ENCODE peak calls at places on chromosomes 11 and 22, in nine cellular contexts. One of them, this sample, is unnamed.

GRCh38 chr11:110828086-110828485 is 115.8 kb upstream of the ARHGAP20 start:
- DNase-seq in H54: no peak
- DNase-seq in iris pigment epithelial cell: no peak
- DNase-seq in progenitor cell of endocrine pancreas: no peak
- DNase-seq in IMR-90: no peak
- DNase-seq in activated CD8-positive, alpha-beta memory T cell treated with anti-CD3 and anti-CD28 coated beads for 1 hour: no peak
- DNase-seq in CD8-positive, alpha-beta memory T cell: no peak
- DNase-seq in NCI-H1092: no peak
- DNase-seq in activated CD4-positive, alpha-beta memory T cell treated with anti-CD3 and anti-CD28 coated beads for 36 hours: no peak
- DNase-seq in this sample: no peak

GRCh38 chr22:29311468-29312217 is 3.9 kb downstream of the RASL10A start:
- DNase-seq in H54: no peak
- DNase-seq in iris pigment epithelial cell: no peak
- DNase-seq in progenitor cell of endocrine pancreas: no peak
- DNase-seq in IMR-90: no peak
- DNase-seq in activated CD8-positive, alpha-beta memory T cell treated with anti-CD3 and anti-CD28 coated beads for 1 hour: no peak
- DNase-seq in CD8-positive, alpha-beta memory T cell: no peak
- DNase-seq in NCI-H1092: no peak
- DNase-seq in activated CD4-positive, alpha-beta memory T cell treated with anti-CD3 and anti-CD28 coated beads for 36 hours: no peak
- DNase-seq in this sample: peak; percentile 57

GRCh38 chr11:6655020-6655789 is 404 bp downstream of the DCHS1 start:
- DNase-seq in H54: no peak
- DNase-seq in iris pigment epithelial cell: no peak
- DNase-seq in progenitor cell of endocrine pancreas: peak; percentile 31
- DNase-seq in IMR-90: no peak
- DNase-seq in activated CD8-positive, alpha-beta memory T cell treated with anti-CD3 and anti-CD28 coated beads for 1 hour: no peak
- DNase-seq in CD8-positive, alpha-beta memory T cell: peak; percentile 8
- DNase-seq in NCI-H1092: no peak
- DNase-seq in activated CD4-positive, alpha-beta memory T cell treated with anti-CD3 and anti-CD28 coated beads for 36 hours: peak; percentile 54
- DNase-seq in this sample: peak; percentile 69

GRCh38 chr11:70914496-70914895 is 337.9 kb downstream of the SHANK2 start:
- DNase-seq in H54: no peak
- DNase-seq in iris pigment epithelial cell: no peak
- DNase-seq in progenitor cell of endocrine pancreas: no peak
- DNase-seq in IMR-90: no peak
- DNase-seq in activated CD8-positive, alpha-beta memory T cell treated with anti-CD3 and anti-CD28 coated beads for 1 hour: no peak
- DNase-seq in CD8-positive, alpha-beta memory T cell: no peak
- DNase-seq in NCI-H1092: no peak
- DNase-seq in activated CD4-positive, alpha-beta memory T cell treated with anti-CD3 and anti-CD28 coated beads for 36 hours: no peak
- DNase-seq in this sample: peak; percentile 34

GRCh38 chr22:42645341-42645937 is 3.8 kb downstream of the CYB5R3 start:
- DNase-seq in H54: no peak
- DNase-seq in iris pigment epithelial cell: peak; percentile 26
- DNase-seq in progenitor cell of endocrine pancreas: no peak
- DNase-seq in IMR-90: no peak
- DNase-seq in activated CD8-positive, alpha-beta memory T cell treated with anti-CD3 and anti-CD28 coated beads for 1 hour: no peak
- DNase-seq in CD8-positive, alpha-beta memory T cell: no peak
- DNase-seq in NCI-H1092: no peak
- DNase-seq in activated CD4-positive, alpha-beta memory T cell treated with anti-CD3 and anti-CD28 coated beads for 36 hours: no peak
- DNase-seq in this sample: no peak

GRCh38 chr11:534592-535518 is 521 bp downstream of the HRAS start:
- DNase-seq in H54: no peak
- DNase-seq in iris pigment epithelial cell: no peak
- DNase-seq in progenitor cell of endocrine pancreas: no peak
- DNase-seq in IMR-90: no peak
- DNase-seq in activated CD8-positive, alpha-beta memory T cell treated with anti-CD3 and anti-CD28 coated beads for 1 hour: no peak
- DNase-seq in CD8-positive, alpha-beta memory T cell: peak; percentile 21
- DNase-seq in NCI-H1092: no peak
- DNase-seq in activated CD4-positive, alpha-beta memory T cell treated with anti-CD3 and anti-CD28 coated beads for 36 hours: peak; percentile 49
- DNase-seq in this sample: peak; percentile 76

GRCh38 chr22:38706101-38706884 is 549 bp downstream of the GTPBP1 start:
- DNase-seq in H54: no peak
- DNase-seq in iris pigment epithelial cell: peak; percentile 50
- DNase-seq in progenitor cell of endocrine pancreas: peak; percentile 44
- DNase-seq in IMR-90: peak; percentile 27
- DNase-seq in activated CD8-positive, alpha-beta memory T cell treated with anti-CD3 and anti-CD28 coated beads for 1 hour: no peak
- DNase-seq in CD8-positive, alpha-beta memory T cell: peak; percentile 27
- DNase-seq in NCI-H1092: no peak
- DNase-seq in activated CD4-positive, alpha-beta memory T cell treated with anti-CD3 and anti-CD28 coated beads for 36 hours: peak; percentile 52
- DNase-seq in this sample: peak; percentile 76

GRCh38 chr11:72585762-72586590 is 88.2 kb downstream of the PDE2A start:
- DNase-seq in H54: peak; percentile 97
- DNase-seq in iris pigment epithelial cell: peak; percentile 41
- DNase-seq in progenitor cell of endocrine pancreas: peak; percentile 63
- DNase-seq in IMR-90: peak; percentile 44
- DNase-seq in activated CD8-positive, alpha-beta memory T cell treated with anti-CD3 and anti-CD28 coated beads for 1 hour: peak; percentile 58
- DNase-seq in CD8-positive, alpha-beta memory T cell: peak; percentile 61
- DNase-seq in NCI-H1092: peak; percentile 81
- DNase-seq in activated CD4-positive, alpha-beta memory T cell treated with anti-CD3 and anti-CD28 coated beads for 36 hours: peak; percentile 76
- DNase-seq in this sample: peak; percentile 77

GRCh38 chr11:80637011-80637410 is 1196.2 kb upstream of the TENM4 start:
- DNase-seq in H54: no peak
- DNase-seq in iris pigment epithelial cell: no peak
- DNase-seq in progenitor cell of endocrine pancreas: no peak
- DNase-seq in IMR-90: no peak
- DNase-seq in activated CD8-positive, alpha-beta memory T cell treated with anti-CD3 and anti-CD28 coated beads for 1 hour: no peak
- DNase-seq in CD8-positive, alpha-beta memory T cell: no peak
- DNase-seq in NCI-H1092: no peak
- DNase-seq in activated CD4-positive, alpha-beta memory T cell treated with anti-CD3 and anti-CD28 coated beads for 36 hours: no peak
- DNase-seq in this sample: no peak

GRCh38 chr11:2444301-2445106 is at the start of the genes KCNQ1 and TRPM5:
- DNase-seq in H54: peak; percentile 81
- DNase-seq in iris pigment epithelial cell: no peak
- DNase-seq in progenitor cell of endocrine pancreas: peak; percentile 64
- DNase-seq in IMR-90: no peak
- DNase-seq in activated CD8-positive, alpha-beta memory T cell treated with anti-CD3 and anti-CD28 coated beads for 1 hour: peak; percentile 39
- DNase-seq in CD8-positive, alpha-beta memory T cell: peak; percentile 46
- DNase-seq in NCI-H1092: peak; percentile 48
- DNase-seq in activated CD4-positive, alpha-beta memory T cell treated with anti-CD3 and anti-CD28 coated beads for 36 hours: peak; percentile 87
- DNase-seq in this sample: peak; percentile 90

GRCh38 chr11:61967924-61968757 is 707 bp upstream of the FTH1 start:
- DNase-seq in H54: no peak
- DNase-seq in iris pigment epithelial cell: peak; percentile 42
- DNase-seq in progenitor cell of endocrine pancreas: peak; percentile 29
- DNase-seq in IMR-90: no peak
- DNase-seq in activated CD8-positive, alpha-beta memory T cell treated with anti-CD3 and anti-CD28 coated beads for 1 hour: no peak
- DNase-seq in CD8-positive, alpha-beta memory T cell: peak; percentile 30
- DNase-seq in NCI-H1092: peak; percentile 68
- DNase-seq in activated CD4-positive, alpha-beta memory T cell treated with anti-CD3 and anti-CD28 coated beads for 36 hours: peak; percentile 58
- DNase-seq in this sample: peak; percentile 79

GRCh38 chr11:66863428-66864125 is 6.7 kb downstream of the LRFN4 start:
- DNase-seq in H54: no peak
- DNase-seq in iris pigment epithelial cell: no peak
- DNase-seq in progenitor cell of endocrine pancreas: no peak
- DNase-seq in IMR-90: no peak
- DNase-seq in activated CD8-positive, alpha-beta memory T cell treated with anti-CD3 and anti-CD28 coated beads for 1 hour: no peak
- DNase-seq in CD8-positive, alpha-beta memory T cell: no peak
- DNase-seq in NCI-H1092: no peak
- DNase-seq in activated CD4-positive, alpha-beta memory T cell treated with anti-CD3 and anti-CD28 coated beads for 36 hours: no peak
- DNase-seq in this sample: no peak

GRCh38 chr22:23137905-23138520 is 3.8 kb downstream of the RSPH14 start:
- DNase-seq in H54: no peak
- DNase-seq in iris pigment epithelial cell: no peak
- DNase-seq in progenitor cell of endocrine pancreas: no peak
- DNase-seq in IMR-90: no peak
- DNase-seq in activated CD8-positive, alpha-beta memory T cell treated with anti-CD3 and anti-CD28 coated beads for 1 hour: peak; percentile 8
- DNase-seq in CD8-positive, alpha-beta memory T cell: peak; percentile 88
- DNase-seq in NCI-H1092: no peak
- DNase-seq in activated CD4-positive, alpha-beta memory T cell treated with anti-CD3 and anti-CD28 coated beads for 36 hours: peak; percentile 61
- DNase-seq in this sample: peak; percentile 64

GRCh38 chr11:35111171-35112055 is 27.6 kb upstream of the CD44 start:
- DNase-seq in H54: peak; percentile 74
- DNase-seq in iris pigment epithelial cell: peak; percentile 82
- DNase-seq in progenitor cell of endocrine pancreas: no peak
- DNase-seq in IMR-90: peak; percentile 92
- DNase-seq in activated CD8-positive, alpha-beta memory T cell treated with anti-CD3 and anti-CD28 coated beads for 1 hour: no peak
- DNase-seq in CD8-positive, alpha-beta memory T cell: no peak
- DNase-seq in NCI-H1092: no peak
- DNase-seq in activated CD4-positive, alpha-beta memory T cell treated with anti-CD3 and anti-CD28 coated beads for 36 hours: no peak
- DNase-seq in this sample: no peak

GRCh38 chr11:58524232-58525036 is 16.5 kb upstream of the OR5B21 start:
- DNase-seq in H54: peak; percentile 38
- DNase-seq in iris pigment epithelial cell: peak; percentile 85
- DNase-seq in progenitor cell of endocrine pancreas: peak; percentile 35
- DNase-seq in IMR-90: peak; percentile 89
- DNase-seq in activated CD8-positive, alpha-beta memory T cell treated with anti-CD3 and anti-CD28 coated beads for 1 hour: peak; percentile 19
- DNase-seq in CD8-positive, alpha-beta memory T cell: peak; percentile 53
- DNase-seq in NCI-H1092: peak; percentile 42
- DNase-seq in activated CD4-positive, alpha-beta memory T cell treated with anti-CD3 and anti-CD28 coated beads for 36 hours: peak; percentile 64
- DNase-seq in this sample: peak; percentile 76

GRCh38 chr22:42639541-42640241 is 710 bp downstream of the ATP5MGL start:
- DNase-seq in H54: no peak
- DNase-seq in iris pigment epithelial cell: peak; percentile 34
- DNase-seq in progenitor cell of endocrine pancreas: no peak
- DNase-seq in IMR-90: no peak
- DNase-seq in activated CD8-positive, alpha-beta memory T cell treated with anti-CD3 and anti-CD28 coated beads for 1 hour: no peak
- DNase-seq in CD8-positive, alpha-beta memory T cell: no peak
- DNase-seq in NCI-H1092: no peak
- DNase-seq in activated CD4-positive, alpha-beta memory T cell treated with anti-CD3 and anti-CD28 coated beads for 36 hours: no peak
- DNase-seq in this sample: no peak

GRCh38 chr22:44410396-44411056 is 87.5 kb downstream of the RTL6 start:
- DNase-seq in H54: no peak
- DNase-seq in iris pigment epithelial cell: no peak
- DNase-seq in progenitor cell of endocrine pancreas: no peak
- DNase-seq in IMR-90: no peak
- DNase-seq in activated CD8-positive, alpha-beta memory T cell treated with anti-CD3 and anti-CD28 coated beads for 1 hour: no peak
- DNase-seq in CD8-positive, alpha-beta memory T cell: no peak
- DNase-seq in NCI-H1092: no peak
- DNase-seq in activated CD4-positive, alpha-beta memory T cell treated with anti-CD3 and anti-CD28 coated beads for 36 hours: no peak
- DNase-seq in this sample: peak; percentile 28

GRCh38 chr11:67303132-67303988 is at the start of gene SSH3:
- DNase-seq in H54: peak; percentile 76
- DNase-seq in iris pigment epithelial cell: peak; percentile 57
- DNase-seq in progenitor cell of endocrine pancreas: peak; percentile 45
- DNase-seq in IMR-90: peak; percentile 34
- DNase-seq in activated CD8-positive, alpha-beta memory T cell treated with anti-CD3 and anti-CD28 coated beads for 1 hour: no peak
- DNase-seq in CD8-positive, alpha-beta memory T cell: peak; percentile 24
- DNase-seq in NCI-H1092: no peak
- DNase-seq in activated CD4-positive, alpha-beta memory T cell treated with anti-CD3 and anti-CD28 coated beads for 36 hours: peak; percentile 62
- DNase-seq in this sample: peak; percentile 85

GRCh38 chr11:120964857-120965256 is 59.0 kb upstream of the TBCEL start:
- DNase-seq in H54: no peak
- DNase-seq in iris pigment epithelial cell: peak; percentile 47
- DNase-seq in progenitor cell of endocrine pancreas: no peak
- DNase-seq in IMR-90: peak; percentile 72
- DNase-seq in activated CD8-positive, alpha-beta memory T cell treated with anti-CD3 and anti-CD28 coated beads for 1 hour: no peak
- DNase-seq in CD8-positive, alpha-beta memory T cell: no peak
- DNase-seq in NCI-H1092: no peak
- DNase-seq in activated CD4-positive, alpha-beta memory T cell treated with anti-CD3 and anti-CD28 coated beads for 36 hours: no peak
- DNase-seq in this sample: no peak

GRCh38 chr11:94128171-94128745 is 383 bp upstream of the PANX1 start:
- DNase-seq in H54: no peak
- DNase-seq in iris pigment epithelial cell: no peak
- DNase-seq in progenitor cell of endocrine pancreas: no peak
- DNase-seq in IMR-90: no peak
- DNase-seq in activated CD8-positive, alpha-beta memory T cell treated with anti-CD3 and anti-CD28 coated beads for 1 hour: peak; percentile 16
- DNase-seq in CD8-positive, alpha-beta memory T cell: no peak
- DNase-seq in NCI-H1092: peak; percentile 69
- DNase-seq in activated CD4-positive, alpha-beta memory T cell treated with anti-CD3 and anti-CD28 coated beads for 36 hours: no peak
- DNase-seq in this sample: no peak

GRCh38 chr11:126284829-126285228 is 1.9 kb downstream of the TIRAP start:
- DNase-seq in H54: peak; percentile 47
- DNase-seq in iris pigment epithelial cell: peak; percentile 95
- DNase-seq in progenitor cell of endocrine pancreas: no peak
- DNase-seq in IMR-90: peak; percentile 96
- DNase-seq in activated CD8-positive, alpha-beta memory T cell treated with anti-CD3 and anti-CD28 coated beads for 1 hour: peak; percentile 74
- DNase-seq in CD8-positive, alpha-beta memory T cell: peak; percentile 71
- DNase-seq in NCI-H1092: no peak
- DNase-seq in activated CD4-positive, alpha-beta memory T cell treated with anti-CD3 and anti-CD28 coated beads for 36 hours: peak; percentile 95
- DNase-seq in this sample: peak; percentile 92

GRCh38 chr11:95924414-95924760 is 480 bp upstream of the MTMR2 start:
- DNase-seq in H54: no peak
- DNase-seq in iris pigment epithelial cell: no peak
- DNase-seq in progenitor cell of endocrine pancreas: no peak
- DNase-seq in IMR-90: peak; percentile 48
- DNase-seq in activated CD8-positive, alpha-beta memory T cell treated with anti-CD3 and anti-CD28 coated beads for 1 hour: no peak
- DNase-seq in CD8-positive, alpha-beta memory T cell: no peak
- DNase-seq in NCI-H1092: no peak
- DNase-seq in activated CD4-positive, alpha-beta memory T cell treated with anti-CD3 and anti-CD28 coated beads for 36 hours: no peak
- DNase-seq in this sample: no peak

GRCh38 chr22:40240671-40241070 is 62.9 kb downstream of the TNRC6B start:
- DNase-seq in H54: no peak
- DNase-seq in iris pigment epithelial cell: no peak
- DNase-seq in progenitor cell of endocrine pancreas: no peak
- DNase-seq in IMR-90: no peak
- DNase-seq in activated CD8-positive, alpha-beta memory T cell treated with anti-CD3 and anti-CD28 coated beads for 1 hour: no peak
- DNase-seq in CD8-positive, alpha-beta memory T cell: no peak
- DNase-seq in NCI-H1092: no peak
- DNase-seq in activated CD4-positive, alpha-beta memory T cell treated with anti-CD3 and anti-CD28 coated beads for 36 hours: peak; percentile 34
- DNase-seq in this sample: peak; percentile 79

GRCh38 chr11:128473631-128474030 is 113.7 kb downstream of the ETS1 start:
- DNase-seq in H54: no peak
- DNase-seq in iris pigment epithelial cell: no peak
- DNase-seq in progenitor cell of endocrine pancreas: no peak
- DNase-seq in IMR-90: no peak
- DNase-seq in activated CD8-positive, alpha-beta memory T cell treated with anti-CD3 and anti-CD28 coated beads for 1 hour: no peak
- DNase-seq in CD8-positive, alpha-beta memory T cell: no peak
- DNase-seq in NCI-H1092: no peak
- DNase-seq in activated CD4-positive, alpha-beta memory T cell treated with anti-CD3 and anti-CD28 coated beads for 36 hours: peak; percentile 60
- DNase-seq in this sample: peak; percentile 78

This sample was measured in activated effector memory CD4-positive, alpha-beta T cell treated with anti-CD3 and anti-CD28 coated beads, Interleukin-2, amount 50 U/mL, for 16 hours.